ENCODE peak calls at places on chromosomes 5 and 9, in nine cellular contexts. H, O, Y, X, I, G, L, N and W are unnamed samples.

GRCh38 chr5:137613554-137614265 is 114.6 kb upstream of the SPOCK1 start:
- DNase-seq in L (no peak), G (no peak), O (no peak), X (no peak), Y (no peak), H (no peak), N (no peak), I (no peak), W (no peak)

GRCh38 chr5:158080112-158080511 is 221.2 kb upstream of the CLINT1 start:
- DNase-seq in O (no peak), H (no peak), L (no peak), X (no peak), N (no peak), Y (no peak), G (no peak), I (no peak), W (no peak)

GRCh38 chr9:127128341-127129072 is 6.1 kb upstream of the ANGPTL2 start:
- DNase-seq in H (no peak), X (peak), O (no peak), I (peak), G (no peak), N (no peak), L (no peak), Y (no peak), W (no peak)

GRCh38 chr5:8396756-8397155 is 527.8 kb downstream of the MTRR start:
- DNase-seq in G (no peak), N (no peak), I (no peak), O (no peak), Y (no peak), H (no peak), X (no peak), L (no peak), W (no peak)

GRCh38 chr5:153964201-153965101 is 74.3 kb downstream of the FAM114A2 start:
- DNase-seq in O (no peak), N (no peak), H (no peak), Y (no peak), G (no peak), L (no peak), X (no peak), I (no peak), W (no peak)

GRCh38 chr5:8729437-8729836 is 816.4 kb downstream of the SEMA5A start:
- DNase-seq in H (no peak), O (no peak), X (peak), Y (no peak), G (no peak), N (no peak), L (no peak), I (peak), W (no peak)

GRCh38 chr5:141757402-141757801 is 75.4 kb upstream of the ARAP3 start:
- DNase-seq in H (no peak), O (peak), X (peak), N (no peak), Y (no peak), G (peak), L (no peak), I (no peak), W (no peak)

GRCh38 chr5:31859096-31859495 is 220.2 kb downstream of the PDZD2 start:
- DNase-seq in X (no peak), O (no peak), N (no peak), I (no peak), H (no peak), G (no peak), Y (no peak), L (no peak), W (no peak)

GRCh38 chr5:97623441-97623840 is 440.4 kb upstream of the RIOK2 start:
- DNase-seq in L (no peak), H (no peak), X (no peak), Y (no peak), N (no peak), O (no peak), I (no peak), G (no peak), W (no peak)

GRCh38 chr9:133108794-133109641 is 12.0 kb downstream of the RALGDS start:
- DNase-seq in N (no peak), O (no peak), I (no peak), H (no peak), L (no peak), Y (no peak), X (no peak), G (no peak), W (no peak)

GRCh38 chr5:156474251-156474650 is 147.3 kb downstream of the SGCD start:
- DNase-seq in X (peak), N (no peak), I (peak), O (no peak), L (no peak), H (no peak), G (no peak), Y (no peak), W (no peak)

GRCh38 chr9:86341007-86341491 is 13.2 kb downstream of the TUT7 start:
- DNase-seq in I (no peak), L (no peak), G (no peak), H (no peak), Y (no peak), X (peak), O (no peak), N (no peak), W (no peak)

GRCh38 chr5:137272831-137273230 is 226.3 kb downstream of the SPOCK1 start:
- DNase-seq in H (no peak), L (no peak), X (no peak), G (no peak), O (no peak), N (no peak), I (no peak), Y (no peak), W (no peak)

GRCh38 chr5:1551913-1552312 is 28.2 kb upstream of the LPCAT1 start:
- DNase-seq in N (no peak), X (no peak), I (no peak), Y (peak), O (no peak), H (no peak), L (no peak), G (no peak), W (no peak)

GRCh38 chr9:129918296-129918950 is 83.2 kb downstream of the USP20 start:
- DNase-seq in L (no peak), N (no peak), O (no peak), Y (no peak), I (no peak), G (no peak), X (no peak), H (no peak), W (no peak)

GRCh38 chr9:37921546-37922300 is 17.8 kb upstream of the SLC25A51 start:
- DNase-seq in O (no peak), L (no peak), N (no peak), G (no peak), X (no peak), H (no peak), I (peak), Y (no peak), W (no peak)

GRCh38 chr5:56638768-56639238 is 176.5 kb upstream of the MAP3K1 start:
- DNase-seq in N (no peak), G (no peak), I (no peak), L (no peak), Y (no peak), O (peak), X (no peak), H (no peak), W (peak)

GRCh38 chr5:172789687-172790495 is 18.9 kb upstream of the DUSP1 start:
- DNase-seq in N (no peak), G (no peak), I (no peak), X (no peak), L (no peak), Y (no peak), H (no peak), O (no peak), W (no peak)

GRCh38 chr5:157558089-157558595 is 17.4 kb downstream of the ADAM19 start:
- DNase-seq in N (no peak), Y (no peak), X (peak), G (no peak), I (peak), L (no peak), H (no peak), O (peak), W (no peak)

GRCh38 chr9:89078860-89079259 is 87.6 kb downstream of the S1PR3 start:
- DNase-seq in O (no peak), Y (no peak), G (no peak), X (peak), N (no peak), I (no peak), L (no peak), H (no peak), W (no peak)

GRCh38 chr9:87217056-87217455 is 269.8 kb upstream of the GAS1 start:
- DNase-seq in L (no peak), G (no peak), O (no peak), Y (no peak), X (no peak), I (no peak), N (no peak), H (no peak), W (no peak)